ENCODE peak calls at places on chromosomes 1 and 21, in eight cellular contexts. One of them, this sample, is unnamed.
A peak's percentile ranks its signal among the peaks of the same experiment; 100 is the strongest.

GRCh38 chr1:43637267-43637666 is 12.7 kb upstream of the KDM4A start:
- DNase-seq in AG04450: no peak
- DNase-seq in endodermal cell: no peak
- DNase-seq in left lung: no peak
- DNase-seq in Karpas-422: no peak
- DNase-seq in iPS DF 6.9: no peak
- DNase-seq in naive thymus-derived CD4-positive, alpha-beta T cell: no peak
- DNase-seq in right atrium auricular region: no peak
- DNase-seq in this sample: peak; percentile 22

GRCh38 chr1:88701275-88701674 is 17.2 kb downstream of the PKN2 start:
- DNase-seq in left lung: no peak
- DNase-seq in iPS DF 6.9: no peak
- DNase-seq in Karpas-422: peak; percentile 74
- DNase-seq in AG04450: no peak
- DNase-seq in endodermal cell: no peak
- DNase-seq in naive thymus-derived CD4-positive, alpha-beta T cell: no peak
- DNase-seq in right atrium auricular region: no peak
- DNase-seq in this sample: no peak

GRCh38 chr1:182249201-182249676 is 142.4 kb downstream of the GLUL start:
- DNase-seq in iPS DF 6.9: no peak
- DNase-seq in endodermal cell: peak; percentile 68
- DNase-seq in Karpas-422: no peak
- DNase-seq in naive thymus-derived CD4-positive, alpha-beta T cell: no peak
- DNase-seq in AG04450: no peak
- DNase-seq in right atrium auricular region: no peak
- DNase-seq in left lung: no peak
- DNase-seq in this sample: no peak

GRCh38 chr1:15139654-15140350 is 13.7 kb upstream of the TMEM51 start:
- DNase-seq in endodermal cell: peak; percentile 94
- DNase-seq in Karpas-422: no peak
- DNase-seq in AG04450: no peak
- DNase-seq in naive thymus-derived CD4-positive, alpha-beta T cell: no peak
- DNase-seq in iPS DF 6.9: no peak
- DNase-seq in left lung: no peak
- DNase-seq in right atrium auricular region: no peak
- DNase-seq in this sample: no peak

GRCh38 chr1:40717960-40718359 is 26.5 kb downstream of the NFYC start:
- DNase-seq in iPS DF 6.9: no peak
- DNase-seq in endodermal cell: no peak
- DNase-seq in AG04450: no peak
- DNase-seq in right atrium auricular region: no peak
- DNase-seq in naive thymus-derived CD4-positive, alpha-beta T cell: no peak
- DNase-seq in Karpas-422: no peak
- DNase-seq in left lung: no peak
- DNase-seq in this sample: no peak

GRCh38 chr1:206704239-206704638 is 19.5 kb downstream of the MAPKAPK2 start:
- DNase-seq in naive thymus-derived CD4-positive, alpha-beta T cell: no peak
- DNase-seq in iPS DF 6.9: no peak
- DNase-seq in endodermal cell: no peak
- DNase-seq in Karpas-422: no peak
- DNase-seq in AG04450: no peak
- DNase-seq in left lung: no peak
- DNase-seq in right atrium auricular region: no peak
- DNase-seq in this sample: no peak

GRCh38 chr21:26490771-26491170 is 82.3 kb downstream of the CYYR1 start:
- DNase-seq in naive thymus-derived CD4-positive, alpha-beta T cell: no peak
- DNase-seq in endodermal cell: no peak
- DNase-seq in left lung: no peak
- DNase-seq in Karpas-422: no peak
- DNase-seq in right atrium auricular region: no peak
- DNase-seq in iPS DF 6.9: no peak
- DNase-seq in AG04450: no peak
- DNase-seq in this sample: no peak

GRCh38 chr1:225321784-225322183 is 106.1 kb downstream of the LBR start:
- DNase-seq in right atrium auricular region: no peak
- DNase-seq in iPS DF 6.9: no peak
- DNase-seq in AG04450: no peak
- DNase-seq in Karpas-422: no peak
- DNase-seq in left lung: no peak
- DNase-seq in naive thymus-derived CD4-positive, alpha-beta T cell: no peak
- DNase-seq in endodermal cell: no peak
- DNase-seq in this sample: no peak

GRCh38 chr1:248243204-248243603 is 12.0 kb downstream of the OR2M4 start:
- DNase-seq in naive thymus-derived CD4-positive, alpha-beta T cell: peak; percentile 24
- DNase-seq in Karpas-422: peak; percentile 76
- DNase-seq in endodermal cell: peak; percentile 56
- DNase-seq in left lung: no peak
- DNase-seq in iPS DF 6.9: no peak
- DNase-seq in AG04450: no peak
- DNase-seq in right atrium auricular region: no peak
- DNase-seq in this sample: peak; percentile 64

GRCh38 chr1:168081373-168082007 is 55.2 kb downstream of the GPR161 start:
- DNase-seq in iPS DF 6.9: no peak
- DNase-seq in endodermal cell: no peak
- DNase-seq in right atrium auricular region: peak; percentile 84
- DNase-seq in Karpas-422: no peak
- DNase-seq in AG04450: peak; percentile 46
- DNase-seq in naive thymus-derived CD4-positive, alpha-beta T cell: no peak
- DNase-seq in left lung: no peak
- DNase-seq in this sample: no peak
- H3K27ac ChIP-seq in iPS DF 6.9: no peak overlapping the region
- H3K27ac ChIP-seq in endodermal cell: no peak overlapping the region
- H3K27ac ChIP-seq in right atrium auricular region: peak overlapping the region; percentile 64
- H3K27ac ChIP-seq in Karpas-422: no peak overlapping the region
- H3K27ac ChIP-seq in AG04450: peak overlapping the region; percentile 61
- H3K27ac ChIP-seq in naive thymus-derived CD4-positive, alpha-beta T cell: no peak overlapping the region
- H3K27ac ChIP-seq in left lung: peak overlapping the region; percentile 3
- H3K27ac ChIP-seq in this sample: no peak overlapping the region

GRCh38 chr1:203545032-203545816 is 51.3 kb downstream of the OPTC start:
- DNase-seq in endodermal cell: no peak
- DNase-seq in Karpas-422: no peak
- DNase-seq in iPS DF 6.9: no peak
- DNase-seq in naive thymus-derived CD4-positive, alpha-beta T cell: no peak
- DNase-seq in right atrium auricular region: no peak
- DNase-seq in left lung: no peak
- DNase-seq in AG04450: no peak
- DNase-seq in this sample: no peak
- H3K27ac ChIP-seq in endodermal cell: no peak overlapping the region
- H3K27ac ChIP-seq in Karpas-422: no peak overlapping the region
- H3K27ac ChIP-seq in iPS DF 6.9: no peak overlapping the region
- H3K27ac ChIP-seq in naive thymus-derived CD4-positive, alpha-beta T cell: no peak overlapping the region
- H3K27ac ChIP-seq in right atrium auricular region: no peak overlapping the region
- H3K27ac ChIP-seq in left lung: no peak overlapping the region
- H3K27ac ChIP-seq in AG04450: no peak overlapping the region
- H3K27ac ChIP-seq in this sample: no peak overlapping the region

GRCh38 chr1:204350857-204351573 is 8.7 kb downstream of the PLEKHA6 start:
- DNase-seq in iPS DF 6.9: no peak
- DNase-seq in left lung: peak; percentile 55
- DNase-seq in AG04450: peak; percentile 59
- DNase-seq in Karpas-422: no peak
- DNase-seq in right atrium auricular region: peak; percentile 87
- DNase-seq in naive thymus-derived CD4-positive, alpha-beta T cell: no peak
- DNase-seq in endodermal cell: peak; percentile 95
- DNase-seq in this sample: peak; percentile 79

GRCh38 chr1:204348197-204348596 is 11.5 kb downstream of the PLEKHA6 start:
- DNase-seq in right atrium auricular region: no peak
- DNase-seq in iPS DF 6.9: no peak
- DNase-seq in endodermal cell: no peak
- DNase-seq in left lung: no peak
- DNase-seq in naive thymus-derived CD4-positive, alpha-beta T cell: no peak
- DNase-seq in AG04450: no peak
- DNase-seq in Karpas-422: no peak
- DNase-seq in this sample: no peak

GRCh38 chr1:204350265-204350664 is 9.5 kb downstream of the PLEKHA6 start:
- DNase-seq in naive thymus-derived CD4-positive, alpha-beta T cell: no peak
- DNase-seq in right atrium auricular region: no peak
- DNase-seq in iPS DF 6.9: no peak
- DNase-seq in endodermal cell: no peak
- DNase-seq in left lung: no peak
- DNase-seq in AG04450: no peak
- DNase-seq in Karpas-422: no peak
- DNase-seq in this sample: no peak

GRCh38 chr1:204348722-204349121 is 11.0 kb downstream of the PLEKHA6 start:
- DNase-seq in naive thymus-derived CD4-positive, alpha-beta T cell: no peak
- DNase-seq in endodermal cell: peak; percentile 64
- DNase-seq in right atrium auricular region: peak; percentile 90
- DNase-seq in AG04450: no peak
- DNase-seq in Karpas-422: no peak
- DNase-seq in iPS DF 6.9: no peak
- DNase-seq in left lung: peak; percentile 65
- DNase-seq in this sample: peak; percentile 80

DNA sequence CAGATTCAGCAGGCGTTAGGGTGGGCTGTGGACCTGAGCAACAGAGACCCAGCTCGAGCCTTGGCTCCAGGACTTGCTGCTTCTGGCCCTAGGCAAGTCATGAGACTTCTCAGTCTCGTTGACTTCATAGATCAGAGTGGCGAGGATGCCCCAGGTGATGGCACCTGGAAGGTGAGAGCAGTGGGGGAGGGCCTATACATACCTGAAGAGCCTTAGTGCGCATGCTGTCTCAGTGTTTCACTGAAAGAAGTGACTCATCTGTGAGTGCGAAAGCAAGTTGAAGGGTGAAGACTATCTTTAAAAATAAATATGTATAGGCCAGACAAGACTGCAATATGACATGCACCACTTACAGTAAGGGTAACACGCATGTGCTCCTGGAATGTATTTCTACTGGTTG is 10.1 kb downstream of the PLEKHA6 start:
- DNase-seq in iPS DF 6.9: no peak
- DNase-seq in Karpas-422: no peak
- DNase-seq in naive thymus-derived CD4-positive, alpha-beta T cell: no peak
- DNase-seq in endodermal cell: no peak
- DNase-seq in right atrium auricular region: no peak
- DNase-seq in left lung: no peak
- DNase-seq in AG04450: no peak
- DNase-seq in this sample: no peak
- H3K27ac ChIP-seq in iPS DF 6.9: no peak overlapping the region
- H3K27ac ChIP-seq in Karpas-422: no peak overlapping the region
- H3K27ac ChIP-seq in naive thymus-derived CD4-positive, alpha-beta T cell: no peak overlapping the region
- H3K27ac ChIP-seq in endodermal cell: no peak overlapping the region
- H3K27ac ChIP-seq in right atrium auricular region: peak overlapping the region; percentile 73
- H3K27ac ChIP-seq in left lung: no peak overlapping the region
- H3K27ac ChIP-seq in AG04450: no peak overlapping the region
- H3K27ac ChIP-seq in this sample: no peak overlapping the region

GRCh38 chr1:172698224-172698623 is 39.3 kb downstream of the FASLG start:
- DNase-seq in left lung: no peak
- DNase-seq in naive thymus-derived CD4-positive, alpha-beta T cell: no peak
- DNase-seq in AG04450: no peak
- DNase-seq in endodermal cell: no peak
- DNase-seq in Karpas-422: no peak
- DNase-seq in iPS DF 6.9: no peak
- DNase-seq in right atrium auricular region: no peak
- DNase-seq in this sample: no peak
- H3K27ac ChIP-seq in left lung: peak overlapping the region; percentile 35
- H3K27ac ChIP-seq in naive thymus-derived CD4-positive, alpha-beta T cell: peak overlapping the region; percentile 50
- H3K27ac ChIP-seq in AG04450: no peak overlapping the region
- H3K27ac ChIP-seq in endodermal cell: no peak overlapping the region
- H3K27ac ChIP-seq in Karpas-422: no peak overlapping the region
- H3K27ac ChIP-seq in iPS DF 6.9: no peak overlapping the region
- H3K27ac ChIP-seq in right atrium auricular region: no peak overlapping the region
- H3K27ac ChIP-seq in this sample: peak overlapping the region; percentile 78

This sample was measured in spleen.